ENCODE peak calls at places on chromosomes 3 and 15, in nine cellular contexts. One of them, this sample, is unnamed.

GRCh38 chr3:153079386-153079785 is 82.6 kb upstream of the RAP2B start:
- DNase-seq in iPS DF 6.9: no peak
- DNase-seq in CD8-positive, alpha-beta memory T cell: no peak
- DNase-seq in HCT116: no peak
- DNase-seq in RWPE2: no peak
- DNase-seq in OCI-LY7: no peak
- DNase-seq in PC-3: no peak
- DNase-seq in psoas muscle: no peak
- DNase-seq in hepatocyte: no peak
- DNase-seq in this sample: no peak

GRCh38 chr3:197507081-197507480 is 48.7 kb downstream of the BDH1 start:
- DNase-seq in iPS DF 6.9: no peak
- DNase-seq in CD8-positive, alpha-beta memory T cell: no peak
- DNase-seq in HCT116: no peak
- DNase-seq in RWPE2: no peak
- DNase-seq in OCI-LY7: no peak
- DNase-seq in PC-3: no peak
- DNase-seq in psoas muscle: no peak
- DNase-seq in hepatocyte: no peak
- DNase-seq in this sample: no peak

GRCh38 chr15:92523176-92523575 is 129.5 kb downstream of the ST8SIA2 start:
- DNase-seq in iPS DF 6.9: no peak
- DNase-seq in CD8-positive, alpha-beta memory T cell: no peak
- DNase-seq in HCT116: no peak
- DNase-seq in RWPE2: no peak
- DNase-seq in OCI-LY7: no peak
- DNase-seq in PC-3: no peak
- DNase-seq in psoas muscle: no peak
- DNase-seq in hepatocyte: no peak
- DNase-seq in this sample: no peak

GRCh38 chr3:174858353-174858752 is 781 bp upstream of the NAALADL2 start:
- DNase-seq in iPS DF 6.9: no peak
- DNase-seq in CD8-positive, alpha-beta memory T cell: no peak
- DNase-seq in HCT116: no peak
- DNase-seq in RWPE2: no peak
- DNase-seq in OCI-LY7: no peak
- DNase-seq in PC-3: no peak
- DNase-seq in psoas muscle: no peak
- DNase-seq in hepatocyte: no peak
- DNase-seq in this sample: no peak

GRCh38 chr3:192929755-192930491 is 12.3 kb upstream of the MB21D2 start:
- DNase-seq in iPS DF 6.9: no peak
- DNase-seq in CD8-positive, alpha-beta memory T cell: no peak
- DNase-seq in HCT116: no peak
- DNase-seq in RWPE2: no peak
- DNase-seq in OCI-LY7: no peak
- DNase-seq in PC-3: no peak
- DNase-seq in psoas muscle: no peak
- DNase-seq in hepatocyte: no peak
- DNase-seq in this sample: no peak

GRCh38 chr15:70955151-70955550 is 62.5 kb downstream of the LRRC49 start:
- DNase-seq in iPS DF 6.9: no peak
- DNase-seq in CD8-positive, alpha-beta memory T cell: no peak
- DNase-seq in HCT116: no peak
- DNase-seq in RWPE2: no peak
- DNase-seq in OCI-LY7: no peak
- DNase-seq in PC-3: no peak
- DNase-seq in psoas muscle: no peak
- DNase-seq in hepatocyte: no peak
- DNase-seq in this sample: no peak

GRCh38 chr3:194129581-194130133 is 6.3 kb upstream of the HES1 start:
- DNase-seq in iPS DF 6.9: no peak
- DNase-seq in CD8-positive, alpha-beta memory T cell: no peak
- DNase-seq in HCT116: no peak
- DNase-seq in RWPE2: no peak
- DNase-seq in OCI-LY7: no peak
- DNase-seq in PC-3: no peak
- DNase-seq in psoas muscle: peak
- DNase-seq in hepatocyte: peak
- DNase-seq in this sample: no peak

GRCh38 chr15:29678504-29679034 is 143.7 kb downstream of the TJP1 start:
- DNase-seq in iPS DF 6.9: no peak
- DNase-seq in CD8-positive, alpha-beta memory T cell: no peak
- DNase-seq in HCT116: no peak
- DNase-seq in RWPE2: peak
- DNase-seq in OCI-LY7: no peak
- DNase-seq in PC-3: no peak
- DNase-seq in psoas muscle: no peak
- DNase-seq in hepatocyte: no peak
- DNase-seq in this sample: no peak

GRCh38 chr3:145620002-145620401 is 541.0 kb downstream of the PLOD2 start:
- DNase-seq in iPS DF 6.9: no peak
- DNase-seq in CD8-positive, alpha-beta memory T cell: no peak
- DNase-seq in HCT116: no peak
- DNase-seq in RWPE2: no peak
- DNase-seq in OCI-LY7: no peak
- DNase-seq in PC-3: no peak
- DNase-seq in psoas muscle: no peak
- DNase-seq in hepatocyte: no peak
- DNase-seq in this sample: no peak

GRCh38 chr3:185362850-185363661 is at the start of gene MAP3K13:
- DNase-seq in iPS DF 6.9: peak
- DNase-seq in CD8-positive, alpha-beta memory T cell: peak
- DNase-seq in HCT116: peak
- DNase-seq in RWPE2: peak
- DNase-seq in OCI-LY7: peak
- DNase-seq in PC-3: peak
- DNase-seq in psoas muscle: peak
- DNase-seq in hepatocyte: peak
- DNase-seq in this sample: peak

DNA sequence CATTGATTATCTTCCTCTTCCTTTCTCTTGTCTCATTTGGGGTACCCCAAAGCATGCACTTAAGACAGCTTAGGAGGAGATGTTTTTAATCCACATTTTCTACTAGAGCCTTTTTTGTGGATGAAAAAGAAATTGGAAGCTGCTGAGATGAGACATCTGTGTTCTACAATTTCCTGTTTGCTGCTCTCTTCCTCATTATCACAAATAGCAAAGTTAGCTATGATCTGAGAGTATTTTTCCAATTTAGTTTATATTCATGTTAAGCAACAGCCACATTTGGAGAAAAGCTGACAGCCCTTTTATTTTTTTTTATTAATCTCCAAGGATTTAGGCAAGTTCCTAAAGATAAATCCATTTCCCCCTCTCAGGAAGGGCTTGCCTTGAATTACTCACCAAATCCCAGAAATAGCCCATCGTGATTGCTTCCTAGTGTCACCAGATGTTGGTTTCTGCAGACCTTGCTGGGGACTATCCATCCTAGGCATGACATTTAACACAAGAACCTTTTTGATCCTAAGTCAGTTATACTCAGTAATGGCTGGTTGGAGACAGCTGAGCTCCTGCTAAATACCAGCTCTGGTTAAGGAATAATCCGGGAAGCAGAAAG is 70.8 kb upstream of the FILIP1L start:
- DNase-seq in iPS DF 6.9: no peak
- DNase-seq in CD8-positive, alpha-beta memory T cell: no peak
- DNase-seq in HCT116: no peak
- DNase-seq in RWPE2: no peak
- DNase-seq in OCI-LY7: no peak
- DNase-seq in PC-3: no peak
- DNase-seq in psoas muscle: no peak
- DNase-seq in hepatocyte: no peak
- DNase-seq in this sample: no peak
- H3K27ac ChIP-seq in iPS DF 6.9: no peak
- H3K27ac ChIP-seq in CD8-positive, alpha-beta memory T cell: no peak
- H3K27ac ChIP-seq in HCT116: no peak
- H3K27ac ChIP-seq in RWPE2: no peak
- H3K27ac ChIP-seq in OCI-LY7: no peak
- H3K27ac ChIP-seq in PC-3: no peak
- H3K27ac ChIP-seq in psoas muscle: no peak
- H3K27ac ChIP-seq in hepatocyte: no peak
- H3K27ac ChIP-seq in this sample: no peak

GRCh38 chr3:13348100-13348499 is 72.0 kb downstream of the NUP210 start:
- DNase-seq in iPS DF 6.9: no peak
- DNase-seq in CD8-positive, alpha-beta memory T cell: no peak
- DNase-seq in HCT116: no peak
- DNase-seq in RWPE2: no peak
- DNase-seq in OCI-LY7: no peak
- DNase-seq in PC-3: no peak
- DNase-seq in psoas muscle: no peak
- DNase-seq in hepatocyte: no peak
- DNase-seq in this sample: no peak
- H3K4me3 ChIP-seq in iPS DF 6.9: no peak
- H3K4me3 ChIP-seq in CD8-positive, alpha-beta memory T cell: no peak
- H3K4me3 ChIP-seq in HCT116: no peak
- H3K4me3 ChIP-seq in RWPE2: no peak
- H3K4me3 ChIP-seq in OCI-LY7: no peak
- H3K4me3 ChIP-seq in PC-3: no peak
- H3K4me3 ChIP-seq in psoas muscle: no peak
- H3K4me3 ChIP-seq in hepatocyte: no peak
- H3K4me3 ChIP-seq in this sample: no peak

GRCh38 chr3:38150780-38151528 is 12.5 kb downstream of the MYD88 start:
- DNase-seq in iPS DF 6.9: no peak
- DNase-seq in CD8-positive, alpha-beta memory T cell: no peak
- DNase-seq in HCT116: no peak
- DNase-seq in RWPE2: no peak
- DNase-seq in OCI-LY7: no peak
- DNase-seq in PC-3: no peak
- DNase-seq in psoas muscle: no peak
- DNase-seq in hepatocyte: no peak
- DNase-seq in this sample: no peak

GRCh38 chr3:38152660-38153059 is 12.7 kb upstream of the OXSR1 start:
- DNase-seq in iPS DF 6.9: no peak
- DNase-seq in CD8-positive, alpha-beta memory T cell: no peak
- DNase-seq in HCT116: no peak
- DNase-seq in RWPE2: no peak
- DNase-seq in OCI-LY7: no peak
- DNase-seq in PC-3: no peak
- DNase-seq in psoas muscle: no peak
- DNase-seq in hepatocyte: no peak
- DNase-seq in this sample: no peak

GRCh38 chr3:38151667-38152265 is 13.3 kb downstream of the MYD88 start:
- DNase-seq in iPS DF 6.9: no peak
- DNase-seq in CD8-positive, alpha-beta memory T cell: peak
- DNase-seq in HCT116: no peak
- DNase-seq in RWPE2: no peak
- DNase-seq in OCI-LY7: no peak
- DNase-seq in PC-3: peak
- DNase-seq in psoas muscle: no peak
- DNase-seq in hepatocyte: no peak
- DNase-seq in this sample: no peak

GRCh38 chr3:38147434-38147833 is 9.0 kb downstream of the MYD88 start:
- DNase-seq in iPS DF 6.9: no peak
- DNase-seq in CD8-positive, alpha-beta memory T cell: no peak
- DNase-seq in HCT116: no peak
- DNase-seq in RWPE2: no peak
- DNase-seq in OCI-LY7: no peak
- DNase-seq in PC-3: no peak
- DNase-seq in psoas muscle: no peak
- DNase-seq in hepatocyte: no peak
- DNase-seq in this sample: no peak

DNA sequence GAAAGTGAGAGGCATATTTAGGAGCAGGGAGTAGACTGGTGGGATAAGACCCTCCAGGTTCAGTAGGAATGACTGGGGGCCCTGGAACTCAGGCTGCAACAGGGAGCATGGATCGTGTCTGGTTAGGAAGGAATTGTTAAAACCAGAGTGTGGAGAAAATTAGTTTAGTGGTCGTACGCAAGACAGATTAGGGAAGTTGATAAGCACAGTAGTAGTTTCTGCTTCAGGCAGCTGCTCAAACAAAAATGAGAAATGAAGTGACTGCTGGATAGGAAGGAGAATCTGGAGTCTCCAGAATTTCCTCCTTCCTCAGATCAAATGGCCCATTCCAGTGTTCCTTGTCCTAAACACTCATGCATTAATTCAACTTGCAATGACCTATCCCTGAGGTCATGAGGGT is 11.2 kb downstream of the MYD88 start:
- DNase-seq in iPS DF 6.9: no peak
- DNase-seq in CD8-positive, alpha-beta memory T cell: no peak
- DNase-seq in HCT116: no peak
- DNase-seq in RWPE2: no peak
- DNase-seq in OCI-LY7: no peak
- DNase-seq in PC-3: no peak
- DNase-seq in psoas muscle: no peak
- DNase-seq in hepatocyte: no peak
- DNase-seq in this sample: no peak
- H3K27ac ChIP-seq in iPS DF 6.9: no peak
- H3K27ac ChIP-seq in CD8-positive, alpha-beta memory T cell: peak
- H3K27ac ChIP-seq in HCT116: no peak
- H3K27ac ChIP-seq in RWPE2: no peak
- H3K27ac ChIP-seq in OCI-LY7: no peak
- H3K27ac ChIP-seq in PC-3: no peak
- H3K27ac ChIP-seq in psoas muscle: no peak
- H3K27ac ChIP-seq in hepatocyte: no peak
- H3K27ac ChIP-seq in this sample: peak

GRCh38 chr15:31214864-31215489 is 111.7 kb upstream of the KLF13 start:
- DNase-seq in iPS DF 6.9: no peak
- DNase-seq in CD8-positive, alpha-beta memory T cell: no peak
- DNase-seq in HCT116: no peak
- DNase-seq in RWPE2: no peak
- DNase-seq in OCI-LY7: no peak
- DNase-seq in PC-3: peak
- DNase-seq in psoas muscle: peak
- DNase-seq in hepatocyte: peak
- DNase-seq in this sample: peak
- H3K4me3 ChIP-seq in iPS DF 6.9: no peak
- H3K4me3 ChIP-seq in CD8-positive, alpha-beta memory T cell: peak
- H3K4me3 ChIP-seq in HCT116: peak
- H3K4me3 ChIP-seq in RWPE2: peak
- H3K4me3 ChIP-seq in OCI-LY7: peak
- H3K4me3 ChIP-seq in PC-3: peak
- H3K4me3 ChIP-seq in psoas muscle: peak
- H3K4me3 ChIP-seq in hepatocyte: no peak
- H3K4me3 ChIP-seq in this sample: peak

GRCh38 chr3:45033799-45034198 is 7.7 kb downstream of the CLEC3B start:
- DNase-seq in iPS DF 6.9: no peak
- DNase-seq in CD8-positive, alpha-beta memory T cell: no peak
- DNase-seq in HCT116: no peak
- DNase-seq in RWPE2: no peak
- DNase-seq in OCI-LY7: no peak
- DNase-seq in PC-3: no peak
- DNase-seq in psoas muscle: no peak
- DNase-seq in hepatocyte: no peak
- DNase-seq in this sample: no peak
- H3K27ac ChIP-seq in iPS DF 6.9: no peak
- H3K27ac ChIP-seq in CD8-positive, alpha-beta memory T cell: no peak
- H3K27ac ChIP-seq in HCT116: no peak
- H3K27ac ChIP-seq in RWPE2: no peak
- H3K27ac ChIP-seq in OCI-LY7: no peak
- H3K27ac ChIP-seq in PC-3: no peak
- H3K27ac ChIP-seq in psoas muscle: peak
- H3K27ac ChIP-seq in hepatocyte: no peak
- H3K27ac ChIP-seq in this sample: no peak

DNA sequence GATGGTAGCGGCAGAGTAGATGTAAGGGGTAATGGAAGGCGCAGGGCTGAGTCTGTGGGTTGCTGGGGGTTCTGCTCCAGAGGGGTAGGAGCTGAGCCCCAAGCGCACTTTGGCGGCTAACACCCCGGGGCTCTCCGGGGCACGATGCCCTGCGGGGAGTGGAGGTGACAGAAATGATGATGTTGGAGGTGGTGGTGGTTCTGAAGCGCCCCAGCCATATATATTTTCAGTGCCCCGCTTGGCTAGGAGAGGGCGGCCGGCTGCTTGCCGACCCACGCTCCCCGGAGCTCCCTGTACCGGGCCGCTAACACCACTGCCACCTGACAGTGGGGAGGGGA is 9.7 kb downstream of the ZIC4 start:
- DNase-seq in iPS DF 6.9: no peak
- DNase-seq in CD8-positive, alpha-beta memory T cell: no peak
- DNase-seq in HCT116: no peak
- DNase-seq in RWPE2: no peak
- DNase-seq in OCI-LY7: no peak
- DNase-seq in PC-3: no peak
- DNase-seq in psoas muscle: no peak
- DNase-seq in hepatocyte: no peak
- DNase-seq in this sample: no peak
- H3K4me3 ChIP-seq in iPS DF 6.9: no peak
- H3K4me3 ChIP-seq in CD8-positive, alpha-beta memory T cell: no peak
- H3K4me3 ChIP-seq in HCT116: no peak
- H3K4me3 ChIP-seq in RWPE2: no peak
- H3K4me3 ChIP-seq in OCI-LY7: no peak
- H3K4me3 ChIP-seq in PC-3: no peak
- H3K4me3 ChIP-seq in psoas muscle: no peak
- H3K4me3 ChIP-seq in hepatocyte: no peak
- H3K4me3 ChIP-seq in this sample: no peak